ENCODE peak calls at places on chromosomes 2 and 18, in nine cellular contexts. B is stomach, U is A549, H is breast epithelium, M is thyroid gland, V is Peyer's patch, W is suprapubic skin, Q is IMR-90, O is HCT116. J is an unnamed sample.

GRCh38 chr2:213640742-213641425 is 356.6 kb downstream of the SPAG16 start:
- DNase-seq in Q (no peak), W (no peak), B (no peak), H (peak; percentile 20), V (no peak), U (no peak), M (no peak), O (no peak), J (no peak)

GRCh38 chr18:74633652-74634352 is 36.1 kb downstream of the ZNF407 start:
- DNase-seq in O (no peak), Q (peak; percentile 44), W (no peak), M (no peak), H (no peak), B (no peak), U (no peak), V (no peak), J (no peak)

GRCh38 chr2:226802573-226802972 is 3.0 kb upstream of the IRS1 start:
- DNase-seq in Q (peak; percentile 92), H (no peak), B (no peak), W (no peak), M (no peak), O (peak; percentile 81), U (no peak), V (no peak), J (no peak)

GRCh38 chr18:9494778-9495302 is 19.5 kb downstream of the RALBP1 start:
- DNase-seq in M (no peak), B (no peak), V (no peak), W (no peak), U (no peak), H (no peak), Q (peak; percentile 57), O (no peak), J (no peak)

GRCh38 chr2:223203971-223204370 is 152.0 kb downstream of the KCNE4 start:
- DNase-seq in V (no peak), H (no peak), U (no peak), M (no peak), Q (peak; percentile 18), O (no peak), B (no peak), W (no peak), J (no peak)

GRCh38 chr2:238929242-238930081 is 81.6 kb downstream of the TWIST2 start:
- DNase-seq in H (no peak), Q (peak; percentile 30), W (peak; percentile 84), M (peak; percentile 14), O (no peak), U (no peak), V (peak; percentile 49), B (peak; percentile 25), J (no peak)

GRCh38 chr2:98732430-98733051 is 1.6 kb upstream of the MGAT4A start:
- DNase-seq in W (no peak), U (no peak), H (no peak), V (no peak), O (no peak), Q (no peak), M (no peak), B (no peak), J (no peak)

GRCh38 chr2:112773091-112773490 is 8.7 kb upstream of the CKAP2L start:
- DNase-seq in O (no peak), U (no peak), W (no peak), H (no peak), Q (no peak), M (no peak), B (no peak), V (no peak), J (no peak)

GRCh38 chr2:119465687-119466086 is 34.0 kb downstream of the TMEM37 start:
- DNase-seq in W (no peak), V (no peak), M (peak; percentile 79), O (no peak), B (no peak), Q (no peak), U (no peak), H (no peak), J (no peak)

GRCh38 chr2:73588177-73588576 is 54.0 kb downstream of the NAT8 start:
- DNase-seq in U (no peak), M (no peak), H (no peak), B (no peak), Q (no peak), V (no peak), W (no peak), O (no peak), J (no peak)

GRCh38 chr2:6113796-6114195 is 421.6 kb downstream of the SOX11 start:
- DNase-seq in U (no peak), V (no peak), B (no peak), M (no peak), Q (no peak), W (no peak), H (no peak), O (no peak), J (no peak)

GRCh38 chr2:8677646-8678592 is 3.9 kb upstream of the ID2 start:
- DNase-seq in V (peak; percentile 75), H (peak; percentile 38), O (peak; percentile 34), W (no peak), Q (peak; percentile 54), U (no peak), B (peak; percentile 43), M (peak; percentile 76), J (peak; percentile 80)

GRCh38 chr2:8674420-8675009 is 7.3 kb upstream of the ID2 start:
- DNase-seq in U (no peak), H (no peak), Q (no peak), O (no peak), B (no peak), V (no peak), M (no peak), W (no peak), J (no peak)

GRCh38 chr2:8675543-8675942 is 6.3 kb upstream of the ID2 start:
- DNase-seq in W (no peak), H (no peak), V (no peak), U (no peak), M (no peak), Q (no peak), O (no peak), B (no peak), J (no peak)

GRCh38 chr2:8676915-8677645 is 4.8 kb upstream of the ID2 start:
- DNase-seq in M (peak; percentile 53), Q (peak; percentile 9), B (no peak), V (no peak), H (no peak), W (no peak), U (no peak), O (no peak), J (no peak)

DNA sequence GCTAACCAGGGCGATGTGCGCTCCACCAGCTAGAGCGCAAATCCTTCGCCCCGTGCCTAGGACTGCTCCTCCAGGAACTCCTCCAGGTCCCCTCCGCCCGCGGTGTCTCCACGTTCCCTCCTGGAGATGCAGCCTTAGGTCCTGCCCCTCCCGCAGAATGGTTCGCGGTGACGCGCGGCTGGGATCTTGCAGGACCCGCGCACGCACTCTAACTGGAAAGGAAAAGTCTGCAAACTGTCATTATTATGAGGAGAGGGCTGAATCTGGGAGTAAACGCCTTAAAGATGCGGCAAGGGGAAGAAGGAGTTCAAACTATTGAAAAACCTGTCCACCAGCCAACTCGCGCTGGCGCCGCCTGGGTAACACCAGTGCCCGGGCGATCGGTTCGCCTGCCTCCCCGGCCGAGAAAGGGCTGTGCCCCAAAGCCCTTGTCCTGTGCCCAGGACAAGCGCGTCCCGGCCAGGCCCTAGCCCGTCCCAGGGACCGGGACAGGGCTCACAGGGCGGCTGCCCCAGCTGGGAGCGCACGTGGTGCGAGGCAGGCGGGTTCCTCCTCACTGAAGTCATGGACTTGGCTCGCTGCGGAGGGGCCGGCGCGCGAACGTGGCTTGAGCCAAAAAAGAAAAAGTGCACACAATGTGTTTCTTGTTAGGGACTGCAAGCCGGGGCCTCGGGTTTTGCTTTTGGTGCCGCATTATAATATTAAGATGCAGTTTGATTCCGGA is 5.5 kb upstream of the ID2 start:
- DNase-seq in W (peak; percentile 96), Q (peak; percentile 78), O (no peak), B (peak; percentile 78), H (peak; percentile 85), V (peak; percentile 88), M (peak; percentile 90), U (no peak), J (no peak)
- TF ChIP-seq POLR2A in W (no peak), Q (no peak), O (no peak), B (no peak), H (no peak), V (peak; percentile 32), M (no peak), U (no peak), J (no peak)

GRCh38 chr2:240203842-240204270 is 63.4 kb upstream of the OTOS start:
- DNase-seq in Q (no peak), U (no peak), M (no peak), V (no peak), W (peak; percentile 53), B (no peak), H (no peak), O (no peak), J (no peak)
- TF ChIP-seq POLR2A in Q (no peak), U (no peak), M (no peak), V (no peak), W (no peak), B (no peak), H (no peak), O (no peak), J (no peak)

GRCh38 chr2:109453596-109453995 is 160.2 kb downstream of the SEPTIN10 start:
- DNase-seq in Q (no peak), W (peak; percentile 70), B (no peak), O (no peak), H (no peak), M (no peak), U (no peak), V (no peak), J (no peak)

GRCh38 chr2:109448946-109449788 is 164.6 kb downstream of the SEPTIN10 start:
- DNase-seq in M (peak; percentile 91), W (peak; percentile 79), B (peak; percentile 63), O (peak; percentile 8), V (no peak), U (no peak), Q (no peak), H (peak; percentile 82), J (no peak)

GRCh38 chr2:109450574-109451265 is 163.0 kb downstream of the SEPTIN10 start:
- DNase-seq in V (no peak), B (no peak), M (peak; percentile 92), Q (no peak), H (no peak), W (peak; percentile 69), U (no peak), O (no peak), J (no peak)

GRCh38 chr2:109452318-109453305 is 161.2 kb downstream of the SEPTIN10 start:
- DNase-seq in V (no peak), Q (no peak), U (no peak), M (no peak), O (no peak), H (no peak), B (no peak), W (peak; percentile 40), J (no peak)

GRCh38 chr2:109451671-109452070 is 162.1 kb downstream of the SEPTIN10 start:
- DNase-seq in W (peak; percentile 56), Q (no peak), H (no peak), M (no peak), V (no peak), U (no peak), O (no peak), B (no peak), J (no peak)
- TF ChIP-seq POLR2A in W (no peak), Q (no peak), H (no peak), M (no peak), V (no peak), U (no peak), O (no peak), B (no peak), J (no peak)

DNA sequence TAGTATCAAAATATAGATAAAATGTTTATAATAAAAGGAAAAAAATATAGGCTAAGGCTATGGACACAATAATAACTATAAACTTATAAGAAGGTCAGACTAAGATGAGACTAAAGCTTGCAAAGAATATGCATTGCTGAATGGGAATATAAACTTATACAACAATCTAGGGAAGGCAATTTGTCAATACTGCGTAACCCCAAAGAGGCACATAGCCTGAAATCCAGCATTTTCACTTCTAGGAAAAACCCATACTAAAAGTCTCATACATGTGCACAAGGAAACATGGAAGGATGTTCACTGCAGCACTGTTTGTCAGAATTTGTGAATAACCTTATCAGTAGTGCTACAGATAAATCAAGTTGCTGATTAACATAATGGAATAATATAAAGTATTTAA is 45.5 kb downstream of the FANCL start:
- DNase-seq in B (no peak), W (no peak), V (no peak), Q (peak; percentile 23), M (no peak), H (no peak), U (no peak), O (no peak), J (no peak)
- TF ChIP-seq POLR2A in B (no peak), W (no peak), V (no peak), Q (no peak), M (no peak), H (no peak), U (no peak), O (no peak), J (no peak)

J was measured in H54.